ENCODE peak calls at places on chromosomes 4 and X, in four cellular contexts. S is ascending aorta, P is caudate nucleus, I is AG08395. T is an unnamed sample.

GRCh38 chrX:19640693-19641374 is 125.5 kb upstream of the MAP3K15 start:
- DNase-seq in S (no peak), P (no peak), I (no peak), T (no peak)

GRCh38 chr4:111450867-111451266 is 694.4 kb upstream of the FAM241A start:
- DNase-seq in S (no peak), P (no peak), I (no peak), T (no peak)

GRCh38 chr4:100113732-100114131 is 76.5 kb downstream of the DDIT4L start:
- DNase-seq in S (no peak), P (no peak), I (no peak), T (no peak)

GRCh38 chr4:181078236-181078635 is 1165.0 kb upstream of the TENM3 start:
- DNase-seq in S (no peak), P (no peak), I (no peak), T (no peak)

GRCh38 chrX:135973025-135973547 is 702 bp downstream of the MMGT1 start:
- DNase-seq in S (no peak), P (no peak), I (no peak), T (no peak)

GRCh38 chr4:11497972-11498371 is 69.3 kb upstream of the HS3ST1 start:
- DNase-seq in S (no peak), P (no peak), I (no peak), T (no peak)

GRCh38 chrX:108313662-108314061 is 124.6 kb downstream of the COL4A6 start:
- DNase-seq in S (no peak), P (no peak), I (no peak), T (no peak)

GRCh38 chr4:67393699-67394281 is 151.5 kb downstream of the CENPC start:
- DNase-seq in S (no peak), P (no peak), I (peak), T (no peak)

GRCh38 chr4:153523171-153523757 is 57.1 kb downstream of the TMEM131L start:
- DNase-seq in S (no peak), P (no peak), I (no peak), T (no peak)

GRCh38 chr4:105599475-105599874 is 47.1 kb downstream of the ARHGEF38 start:
- DNase-seq in S (no peak), P (no peak), I (no peak), T (no peak)

GRCh38 chr4:139515531-139515958 is 40.5 kb downstream of the SETD7 start:
- DNase-seq in S (no peak), P (no peak), I (no peak), T (no peak)

GRCh38 chrX:134171661-134172587 is 65.1 kb upstream of the CCDC160 start:
- DNase-seq in S (no peak), P (no peak), I (no peak), T (no peak)

GRCh38 chr4:114281561-114281960 is 302.1 kb upstream of the ARSJ start:
- DNase-seq in S (no peak), P (no peak), I (peak), T (no peak)

GRCh38 chr4:159358226-159358625 is 255.3 kb downstream of the RAPGEF2 start:
- DNase-seq in S (no peak), P (no peak), I (peak), T (no peak)

GRCh38 chrX:50747471-50747900 is 66.5 kb downstream of the SHROOM4 start:
- DNase-seq in S (no peak), P (no peak), I (peak), T (no peak)

GRCh38 chr4:166017804-166018203 is 144.8 kb downstream of the TLL1 start:
- DNase-seq in S (no peak), P (no peak), I (no peak), T (no peak)

GRCh38 chr4:74446896-74447295 is 2.0 kb downstream of the AREG start:
- DNase-seq in S (no peak), P (no peak), I (no peak), T (no peak)

GRCh38 chr4:173821851-173822250 is 291.8 kb upstream of the HAND2 start:
- DNase-seq in S (no peak), P (no peak), I (peak), T (no peak)

GRCh38 chrX:153649178-153649914 is 2.3 kb downstream of the DUSP9 start:
- DNase-seq in S (peak), P (no peak), I (peak), T (no peak)

GRCh38 chr4:1294424-1294823 is 4.7 kb downstream of the MAEA start:
- DNase-seq in S (no peak), P (no peak), I (no peak), T (no peak)

GRCh38 chr4:185479507-185479971 is 8.0 kb upstream of the CCDC110 start:
- DNase-seq in S (no peak), P (no peak), I (no peak), T (no peak)

GRCh38 chr4:139018501-139018900 is 2.9 kb downstream of the NOCT start:
- DNase-seq in S (no peak), P (no peak), I (no peak), T (no peak)

GRCh38 chrX:109954333-109954732 is 48.6 kb upstream of the TMEM164 start:
- DNase-seq in S (no peak), P (no peak), I (peak), T (no peak)

GRCh38 chr4:127875791-127876190 is 4.9 kb upstream of the PLK4 start:
- DNase-seq in S (no peak), P (no peak), I (no peak), T (no peak)

GRCh38 chr4:13992975-13993495 is 365.5 kb upstream of the BOD1L1 start:
- DNase-seq in S (no peak), P (no peak), I (no peak), T (no peak)

GRCh38 chrX:44306336-44306735 is 37.1 kb downstream of the EFHC2 start:
- DNase-seq in S (no peak), P (no peak), I (no peak), T (no peak)

GRCh38 chr4:54837576-54838140 is 179.9 kb downstream of the KIT start:
- DNase-seq in S (no peak), P (no peak), I (no peak), T (no peak)

GRCh38 chr4:155599102-155599501 is 67.5 kb upstream of the GUCY1A1 start:
- DNase-seq in S (no peak), P (no peak), I (no peak), T (no peak)

GRCh38 chr4:53591372-53591892 is at the start of gene LNX1:
- DNase-seq in S (no peak), P (no peak), I (no peak), T (no peak)

GRCh38 chrX:75155454-75155829 is 641 bp downstream of the ABCB7 start:
- DNase-seq in S (no peak), P (no peak), I (no peak), T (no peak)